ENCODE peak calls at places on chromosomes 5 and 9, in six cellular contexts. L is PC-3; E is CD8-positive, alpha-beta T cell; H is A549; B is right cardiac atrium; Q is mesenchymal stem cell. Z is an unnamed sample.
A peak's percentile ranks its signal among the peaks of the same experiment; 100 is the strongest.

GRCh38 chr9:128987800-128988199 is 40.3 kb downstream of the NUP188 start:
- DNase-seq in L (peak; percentile 53), E (no peak), H (no peak), B (no peak), Q (peak; percentile 24), Z (no peak)

GRCh38 chr5:125357660-125358059 is 611.2 kb upstream of the ZNF608 start:
- DNase-seq in L (peak; percentile 15), E (no peak), H (no peak), B (no peak), Q (no peak), Z (no peak)

GRCh38 chr9:16867571-16868311 is 2.7 kb downstream of the BNC2 start:
- DNase-seq in L (peak; percentile 78), E (no peak), H (no peak), B (no peak), Q (peak; percentile 79), Z (no peak)

GRCh38 chr5:121429761-121430160 is 421.9 kb upstream of the FTMT start:
- DNase-seq in L (peak; percentile 12), E (no peak), H (no peak), B (no peak), Q (no peak), Z (no peak)

GRCh38 chr9:115237383-115238087 is 119.6 kb upstream of the TNC start:
- DNase-seq in L (no peak), E (no peak), H (no peak), B (peak; percentile 78), Q (peak; percentile 53), Z (no peak)

GRCh38 chr9:110977259-110977709 is 61.0 kb downstream of the LPAR1 start:
- DNase-seq in L (peak; percentile 87), E (no peak), H (peak; percentile 13), B (no peak), Q (peak; percentile 44), Z (no peak)

GRCh38 chr5:103139264-103139865 is 19.3 kb downstream of the PPIP5K2 start:
- DNase-seq in L (peak; percentile 91), E (peak; percentile 85), H (peak; percentile 61), B (peak; percentile 65), Q (peak; percentile 78), Z (peak; percentile 68)

GRCh38 chr9:98315551-98316060 is 60.2 kb upstream of the TBC1D2 start:
- DNase-seq in L (peak; percentile 80), E (peak; percentile 79), H (peak; percentile 95), B (peak; percentile 84), Q (peak; percentile 82), Z (peak; percentile 82)

GRCh38 chr9:133476036-133476435 is 2.9 kb downstream of the SLC2A6 start:
- DNase-seq in L (no peak), E (no peak), H (no peak), B (peak; percentile 48), Q (no peak), Z (peak; percentile 71)

GRCh38 chr5:139838381-139839197 is 43.0 kb downstream of the PSD2 start:
- DNase-seq in L (no peak), E (no peak), H (no peak), B (no peak), Q (no peak), Z (peak; percentile 47)

GRCh38 chr5:147567917-147568598 is 58.2 kb upstream of the DPYSL3 start:
- DNase-seq in L (peak; percentile 48), E (no peak), H (no peak), B (no peak), Q (peak; percentile 30), Z (no peak)

GRCh38 chr5:15933481-15934207 is 245.9 kb downstream of the MARCHF11 start:
- DNase-seq in L (no peak), E (no peak), H (no peak), B (no peak), Q (no peak), Z (no peak)

GRCh38 chr9:133470988-133471387 is 7.9 kb downstream of the SLC2A6 start:
- DNase-seq in L (no peak), E (no peak), H (no peak), B (peak; percentile 30), Q (no peak), Z (no peak)

GRCh38 chr5:129400395-129400983 is 59.6 kb upstream of the ADAMTS19 start:
- DNase-seq in L (peak; percentile 22), E (no peak), H (peak; percentile 5), B (no peak), Q (no peak), Z (no peak)

GRCh38 chr5:36537729-36538128 is 68.7 kb upstream of the SLC1A3 start:
- DNase-seq in L (no peak), E (no peak), H (no peak), B (no peak), Q (no peak), Z (no peak)

GRCh38 chr5:112232651-112233050 is 186.4 kb downstream of the EPB41L4A start:
- DNase-seq in L (no peak), E (no peak), H (no peak), B (no peak), Q (no peak), Z (no peak)

GRCh38 chr5:68656936-68657857 is 436.6 kb upstream of the SLC30A5 start:
- DNase-seq in L (peak; percentile 22), E (no peak), H (no peak), B (no peak), Q (no peak), Z (no peak)

GRCh38 chr5:151223447-151224264 is at the start of gene CCDC69:
- DNase-seq in L (peak; percentile 77), E (peak; percentile 58), H (peak; percentile 91), B (peak; percentile 92), Q (peak; percentile 77), Z (peak; percentile 89)

GRCh38 chr5:137345396-137345795 is 153.7 kb downstream of the SPOCK1 start:
- DNase-seq in L (no peak), E (no peak), H (no peak), B (no peak), Q (no peak), Z (no peak)

DNA sequence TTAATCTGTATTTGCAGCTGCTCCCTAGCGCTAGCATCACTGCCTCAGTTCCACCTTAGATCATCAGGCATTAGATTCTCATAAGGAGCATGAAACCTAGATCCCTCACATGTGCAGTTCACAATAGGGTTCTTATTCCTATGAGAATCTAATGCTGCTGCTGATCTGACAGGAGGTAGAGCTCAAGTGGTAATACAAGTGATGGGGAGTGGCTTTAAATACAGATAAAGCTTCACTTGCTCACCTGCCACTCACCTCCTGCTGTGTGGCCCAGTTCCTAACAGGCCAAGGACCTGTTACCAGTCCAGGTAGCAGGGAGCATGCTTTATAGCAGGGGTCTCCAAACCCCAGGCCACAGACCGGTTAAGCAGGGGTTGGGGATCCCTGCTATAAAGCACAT is 22.6 kb upstream of the RNF20 start:
- DNase-seq in L (no peak), E (no peak), H (no peak), B (no peak), Q (no peak), Z (no peak)
- H3K4me1 ChIP-seq in L (no peaks in the 10 kb centered on the region), E (no peaks in the 10 kb centered on the region), H (no peaks in the 10 kb centered on the region), B (peaks cover 6% of the 10 kb centered on the region), Q (peaks cover 2% of the 10 kb centered on the region), Z (peaks cover 6% of the 10 kb centered on the region)

GRCh38 chr9:29214702-29215248 is 1641.5 kb upstream of the C9orf72 start:
- DNase-seq in L (no peak), E (no peak), H (peak; percentile 6), B (no peak), Q (peak; percentile 29), Z (no peak)
- H3K4me3 ChIP-seq in L (peak overlapping the region; percentile 81), E (no peak overlapping the region), H (peak overlapping the region; percentile 51), B (no peak overlapping the region), Q (peak overlapping the region; percentile 67), Z (peak overlapping the region; percentile 73)

DNA sequence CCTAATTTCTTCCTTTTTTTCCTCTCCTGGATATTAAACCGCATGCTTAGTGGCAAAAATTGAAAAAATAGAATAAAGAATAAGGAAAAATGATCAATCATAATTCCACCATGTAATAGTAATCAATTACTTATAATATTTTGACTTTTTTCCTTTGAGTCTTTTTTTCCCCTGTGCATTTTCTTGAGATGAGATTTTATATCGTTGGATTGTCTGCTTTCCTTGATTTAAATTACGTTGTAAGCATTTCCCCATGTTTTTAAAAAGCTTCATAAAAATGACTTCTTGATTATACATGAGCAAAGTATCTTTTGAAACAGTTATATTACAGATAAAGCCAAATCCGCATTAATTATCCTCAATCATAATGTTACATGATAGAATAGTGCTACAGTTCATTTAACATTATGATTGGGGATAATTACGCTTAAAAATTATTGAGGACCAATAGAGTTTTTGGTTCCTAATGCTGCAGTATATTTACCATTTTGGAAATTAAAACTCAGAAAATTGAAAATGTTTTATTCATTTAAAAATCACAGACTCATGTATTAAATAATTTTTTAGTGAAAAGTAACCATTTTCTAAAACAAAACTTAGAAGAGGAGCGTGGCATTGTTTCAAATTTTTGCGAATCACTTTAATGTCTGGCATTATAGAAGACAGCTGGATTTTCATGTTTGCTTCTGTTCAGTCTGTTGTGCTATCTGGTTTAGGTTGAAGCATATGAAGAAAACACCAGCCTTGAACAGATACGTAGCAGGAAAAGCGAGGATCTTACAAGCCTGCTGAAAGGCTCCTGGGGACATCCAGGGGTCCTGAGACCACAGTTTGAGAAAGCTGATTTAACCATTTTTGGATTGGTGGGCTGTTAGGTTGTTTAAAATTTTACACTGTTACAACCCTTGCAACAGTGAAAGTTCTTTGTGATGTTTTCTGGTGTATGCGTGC is 1.4 kb downstream of the ZFYVE16 start:
- DNase-seq in L (no peak), E (no peak), H (no peak), B (no peak), Q (peak; percentile 43), Z (no peak)
- H3K4me1 ChIP-seq in L (peaks cover 7% of the 10 kb centered on the region), E (peaks cover 12% of the 10 kb centered on the region), H (peaks cover 24% of the 10 kb centered on the region), B (no peaks in the 10 kb centered on the region), Q (peaks cover 1% of the 10 kb centered on the region), Z (no peaks in the 10 kb centered on the region)

GRCh38 chr5:168579987-168580508 is 880 bp upstream of the PANK3 start:
- DNase-seq in L (no peak), E (no peak), H (no peak), B (no peak), Q (no peak), Z (no peak)

GRCh38 chr5:168578506-168579205 is 512 bp downstream of the PANK3 start:
- DNase-seq in L (no peak), E (no peak), H (peak; percentile 55), B (no peak), Q (no peak), Z (no peak)

GRCh38 chr5:168579206-168579986 is at the start of gene PANK3:
- DNase-seq in L (peak; percentile 94), E (peak; percentile 97), H (peak; percentile 98), B (peak; percentile 99), Q (peak; percentile 99), Z (peak; percentile 100)

GRCh38 chr5:168578006-168578405 is 1.2 kb downstream of the PANK3 start:
- DNase-seq in L (peak; percentile 38), E (no peak), H (peak; percentile 11), B (no peak), Q (peak; percentile 28), Z (no peak)

DNA sequence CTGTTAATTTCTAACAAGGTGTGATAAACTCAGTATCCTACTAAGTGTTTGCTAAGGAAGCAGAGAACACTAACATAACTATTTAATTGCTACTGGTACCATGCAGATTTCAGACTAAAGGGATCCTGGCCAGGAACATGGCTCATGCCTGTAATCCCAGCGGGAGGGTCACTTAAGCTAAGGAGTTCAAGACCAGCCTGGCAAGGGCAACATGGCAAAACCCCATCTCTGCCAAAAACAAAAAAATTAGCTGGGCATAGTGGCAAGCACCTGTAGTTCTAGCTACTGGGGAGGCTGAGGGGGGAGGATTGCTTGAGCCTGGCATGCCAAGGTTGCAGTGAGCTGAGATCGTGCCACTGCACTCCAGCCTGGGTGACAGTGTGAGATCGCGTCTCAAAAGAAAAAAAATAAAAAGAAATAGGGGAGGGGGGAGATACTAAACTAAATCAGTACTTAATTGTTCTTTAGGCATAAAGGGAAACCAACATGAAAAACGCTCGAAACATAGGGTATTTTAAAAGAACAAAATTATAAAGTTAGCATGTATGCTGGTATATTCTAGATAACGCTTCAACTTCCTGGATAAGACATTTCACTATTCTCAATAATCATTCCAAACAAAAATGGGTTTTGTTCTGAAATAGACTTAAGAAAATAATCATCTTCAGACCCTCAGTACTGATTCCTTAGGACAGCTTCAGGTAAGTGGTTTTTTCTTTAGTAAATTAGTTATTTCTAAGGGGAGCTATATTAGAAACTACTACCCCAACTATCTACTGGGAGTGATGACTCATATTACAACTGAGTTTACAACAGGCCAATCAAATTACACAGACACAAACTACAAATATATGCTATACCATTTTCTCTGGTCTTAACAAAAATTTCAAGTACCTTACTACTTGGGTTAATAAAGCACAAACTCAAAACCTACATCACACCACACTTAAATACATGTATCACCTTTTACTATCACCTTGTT is 3.5 kb downstream of the PANK3 start:
- DNase-seq in L (no peak), E (no peak), H (no peak), B (no peak), Q (no peak), Z (no peak)
- H3K4me3 ChIP-seq in L (no peak overlapping the region), E (no peak overlapping the region), H (no peak overlapping the region), B (no peak overlapping the region), Q (no peak overlapping the region), Z (no peak overlapping the region)

Z was measured in kidney.